ENCODE peak calls at places on chromosome X, in four cellular contexts. One of them, this sample, is unnamed.

GRCh38 chrX:94633237-94633636 is 959.2 kb downstream of the FAM133A start:
- DNase-seq in GM20000: no peak
- DNase-seq in mesothelial cell of epicardium: no peak
- DNase-seq in endothelial cell: no peak
- DNase-seq in this sample: no peak

GRCh38 chrX:154430916-154431315 is 2.4 kb downstream of the ATP6AP1 start:
- DNase-seq in endothelial cell: no peak
- DNase-seq in mesothelial cell of epicardium: no peak
- DNase-seq in GM20000: no peak
- DNase-seq in this sample: no peak

GRCh38 chrX:49260221-49260985 is 4.1 kb downstream of the FOXP3 start:
- DNase-seq in mesothelial cell of epicardium: no peak
- DNase-seq in endothelial cell: no peak
- DNase-seq in GM20000: no peak
- DNase-seq in this sample: no peak

GRCh38 chrX:52553995-52554642 is 37.3 kb upstream of the XAGE1B start:
- DNase-seq in mesothelial cell of epicardium: no peak
- DNase-seq in GM20000: no peak
- DNase-seq in endothelial cell: no peak
- DNase-seq in this sample: no peak

GRCh38 chrX:16577483-16578029 is 72.4 kb upstream of the S100G start:
- DNase-seq in mesothelial cell of epicardium: no peak
- DNase-seq in GM20000: no peak
- DNase-seq in endothelial cell: no peak
- DNase-seq in this sample: no peak

GRCh38 chrX:67558267-67558666 is 14.4 kb downstream of the AR start:
- DNase-seq in GM20000: no peak
- DNase-seq in mesothelial cell of epicardium: no peak
- DNase-seq in endothelial cell: no peak
- DNase-seq in this sample: no peak

GRCh38 chrX:39869846-39870601 is 227.7 kb downstream of the BCOR start:
- DNase-seq in GM20000: no peak
- DNase-seq in mesothelial cell of epicardium: no peak
- DNase-seq in endothelial cell: no peak
- DNase-seq in this sample: no peak

GRCh38 chrX:42466706-42467105 is 311.3 kb downstream of the PPP1R2C start:
- DNase-seq in mesothelial cell of epicardium: no peak
- DNase-seq in GM20000: no peak
- DNase-seq in endothelial cell: no peak
- DNase-seq in this sample: no peak

GRCh38 chrX:118552501-118552900 is 56.9 kb downstream of the DOCK11 start:
- DNase-seq in mesothelial cell of epicardium: no peak
- DNase-seq in endothelial cell: no peak
- DNase-seq in GM20000: no peak
- DNase-seq in this sample: no peak

GRCh38 chrX:10041383-10041782 is 74.2 kb downstream of the CLDN34 start:
- DNase-seq in endothelial cell: no peak
- DNase-seq in GM20000: no peak
- DNase-seq in mesothelial cell of epicardium: no peak
- DNase-seq in this sample: no peak

GRCh38 chrX:37380920-37381319 is 31.8 kb downstream of the PRRG1 start:
- DNase-seq in GM20000: no peak
- DNase-seq in endothelial cell: no peak
- DNase-seq in mesothelial cell of epicardium: no peak
- DNase-seq in this sample: no peak

GRCh38 chrX:39941332-39941920 is 156.3 kb downstream of the BCOR start:
- DNase-seq in endothelial cell: no peak
- DNase-seq in mesothelial cell of epicardium: no peak
- DNase-seq in GM20000: no peak
- DNase-seq in this sample: no peak

GRCh38 chrX:2495595-2495994 is 5.2 kb downstream of the DHRSX start:
- DNase-seq in mesothelial cell of epicardium: no peak
- DNase-seq in GM20000: no peak
- DNase-seq in endothelial cell: no peak
- DNase-seq in this sample: no peak

GRCh38 chrX:78673256-78673655 is 14.1 kb upstream of the RTL3 start:
- DNase-seq in GM20000: no peak
- DNase-seq in mesothelial cell of epicardium: no peak
- DNase-seq in endothelial cell: no peak
- DNase-seq in this sample: no peak

GRCh38 chrX:590666-591065 is 39.9 kb upstream of the SHOX start:
- DNase-seq in mesothelial cell of epicardium: no peak
- DNase-seq in endothelial cell: no peak
- DNase-seq in GM20000: no peak
- DNase-seq in this sample: no peak

GRCh38 chrX:12563121-12563520 is 228.1 kb upstream of the PRPS2 start:
- DNase-seq in GM20000: no peak
- DNase-seq in endothelial cell: no peak
- DNase-seq in mesothelial cell of epicardium: no peak
- DNase-seq in this sample: no peak

GRCh38 chrX:48761674-48762471 is at the start of gene GLOD5:
- DNase-seq in GM20000: no peak
- DNase-seq in mesothelial cell of epicardium: no peak
- DNase-seq in endothelial cell: peak; percentile 11
- DNase-seq in this sample: no peak

GRCh38 chrX:153773741-153774575 is 6.9 kb upstream of the SRPK3 start:
- DNase-seq in mesothelial cell of epicardium: no peak
- DNase-seq in endothelial cell: no peak
- DNase-seq in GM20000: no peak
- DNase-seq in this sample: no peak

GRCh38 chrX:19751068-19751467 is 136.3 kb downstream of the SH3KBP1 start:
- DNase-seq in mesothelial cell of epicardium: no peak
- DNase-seq in GM20000: no peak
- DNase-seq in endothelial cell: no peak
- DNase-seq in this sample: no peak

GRCh38 chrX:65932173-65933084 is 107.5 kb downstream of the VSIG4 start:
- DNase-seq in endothelial cell: no peak
- DNase-seq in GM20000: no peak
- DNase-seq in mesothelial cell of epicardium: no peak
- DNase-seq in this sample: peak; percentile 9

GRCh38 chrX:147912093-147912801 is 528 bp downstream of the FMR1 start:
- DNase-seq in GM20000: peak; percentile 32
- DNase-seq in endothelial cell: peak; percentile 12
- DNase-seq in mesothelial cell of epicardium: no peak
- DNase-seq in this sample: peak; percentile 16

GRCh38 chrX:39576081-39576701 is 521.6 kb downstream of the BCOR start:
- DNase-seq in mesothelial cell of epicardium: no peak
- DNase-seq in endothelial cell: no peak
- DNase-seq in GM20000: no peak
- DNase-seq in this sample: no peak

GRCh38 chrX:47687249-47687648 is 28.3 kb upstream of the UXT start:
- DNase-seq in endothelial cell: no peak
- DNase-seq in GM20000: no peak
- DNase-seq in mesothelial cell of epicardium: no peak
- DNase-seq in this sample: no peak

GRCh38 chrX:13452283-13452682 is 117.1 kb upstream of the EGFL6 start:
- DNase-seq in endothelial cell: no peak
- DNase-seq in GM20000: no peak
- DNase-seq in mesothelial cell of epicardium: no peak
- DNase-seq in this sample: no peak

GRCh38 chrX:11113731-11114130 is 2.6 kb downstream of the HCCS start:
- DNase-seq in GM20000: no peak
- DNase-seq in endothelial cell: no peak
- DNase-seq in mesothelial cell of epicardium: no peak
- DNase-seq in this sample: no peak

GRCh38 chrX:22060451-22060940 is 28.4 kb downstream of the PHEX start:
- DNase-seq in GM20000: peak; percentile 9
- DNase-seq in mesothelial cell of epicardium: no peak
- DNase-seq in endothelial cell: no peak
- DNase-seq in this sample: no peak

GRCh38 chrX:74420194-74421035 is 878 bp upstream of the SLC16A2 start:
- DNase-seq in endothelial cell: peak; percentile 39
- DNase-seq in GM20000: peak; percentile 20
- DNase-seq in mesothelial cell of epicardium: no peak
- DNase-seq in this sample: peak; percentile 26
- TF ChIP-seq CTCF in endothelial cell: no peak
- TF ChIP-seq CTCF in GM20000: no peak
- TF ChIP-seq CTCF in mesothelial cell of epicardium: no peak
- TF ChIP-seq CTCF in this sample: peak; percentile 21

GRCh38 chrX:135484636-135485289 is 35.7 kb upstream of the INTS6L start:
- DNase-seq in endothelial cell: peak; percentile 4
- DNase-seq in GM20000: peak; percentile 18
- DNase-seq in mesothelial cell of epicardium: no peak
- DNase-seq in this sample: no peak
- TF ChIP-seq CTCF in endothelial cell: no peak
- TF ChIP-seq CTCF in GM20000: peak; percentile 19
- TF ChIP-seq CTCF in mesothelial cell of epicardium: no peak
- TF ChIP-seq CTCF in this sample: peak; percentile 64

DNA sequence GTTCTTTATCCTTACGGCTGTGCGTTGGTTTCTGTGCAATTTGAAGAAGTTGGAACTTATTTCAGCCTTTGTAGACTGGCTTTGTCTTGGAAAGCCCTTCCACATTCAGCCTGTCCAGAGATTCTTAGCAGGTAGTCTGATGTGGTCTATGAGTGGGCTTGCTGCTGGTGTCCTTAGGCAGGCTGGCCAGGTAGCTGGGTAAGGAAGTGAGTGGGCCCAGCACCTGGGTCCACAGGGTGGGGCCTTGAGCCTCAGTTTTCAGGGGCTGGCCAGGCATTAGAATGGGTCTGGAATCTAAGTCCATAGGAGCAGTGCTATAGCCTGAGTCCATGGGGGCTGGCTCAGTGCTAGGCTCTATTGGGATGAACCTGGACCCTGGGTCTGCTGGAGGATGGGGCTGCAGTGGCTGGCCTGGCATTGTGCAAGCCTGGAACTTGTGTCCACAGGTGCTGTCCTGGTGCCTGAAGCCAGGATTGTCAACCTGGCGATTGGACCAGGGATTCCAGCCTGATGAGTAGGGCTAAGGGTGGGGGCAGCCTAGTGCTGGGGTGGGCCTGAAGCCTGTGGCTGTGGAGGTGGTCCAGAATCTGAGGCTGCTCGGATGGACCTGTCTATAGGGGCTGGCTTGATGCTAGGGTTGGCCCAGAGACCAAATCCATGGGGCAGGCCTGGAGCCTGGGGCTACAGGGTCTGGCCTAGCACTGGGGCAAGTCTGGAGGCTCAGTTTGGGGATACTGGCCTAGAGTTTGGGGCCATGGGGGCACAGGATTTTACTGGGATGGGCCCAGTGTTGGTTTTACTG is 152.5 kb downstream of the STAG2 start:
- DNase-seq in endothelial cell: no peak
- DNase-seq in GM20000: no peak
- DNase-seq in mesothelial cell of epicardium: no peak
- DNase-seq in this sample: no peak
- TF ChIP-seq CTCF in endothelial cell: no peak
- TF ChIP-seq CTCF in GM20000: no peak
- TF ChIP-seq CTCF in mesothelial cell of epicardium: no peak
- TF ChIP-seq CTCF in this sample: no peak

GRCh38 chrX:45850197-45850774 is 649.6 kb upstream of the DIPK2B start:
- DNase-seq in mesothelial cell of epicardium: no peak
- DNase-seq in endothelial cell: peak; percentile 2
- DNase-seq in GM20000: peak; percentile 2
- DNase-seq in this sample: peak; percentile 1

GRCh38 chrX:45851434-45851991 is 650.8 kb upstream of the DIPK2B start:
- DNase-seq in GM20000: peak; percentile 14
- DNase-seq in endothelial cell: peak; percentile 28
- DNase-seq in mesothelial cell of epicardium: peak; percentile 29
- DNase-seq in this sample: peak; percentile 3

GRCh38 chrX:45847966-45848365 is 647.3 kb upstream of the DIPK2B start:
- DNase-seq in endothelial cell: no peak
- DNase-seq in GM20000: no peak
- DNase-seq in mesothelial cell of epicardium: no peak
- DNase-seq in this sample: no peak

GRCh38 chrX:45850775-45851433 is 650.2 kb upstream of the DIPK2B start:
- DNase-seq in mesothelial cell of epicardium: peak; percentile 21
- DNase-seq in endothelial cell: peak; percentile 26
- DNase-seq in GM20000: peak; percentile 13
- DNase-seq in this sample: peak; percentile 3

GRCh38 chrX:45849261-45849660 is 648.6 kb upstream of the DIPK2B start:
- DNase-seq in endothelial cell: no peak
- DNase-seq in mesothelial cell of epicardium: no peak
- DNase-seq in GM20000: peak; percentile 8
- DNase-seq in this sample: no peak
- TF ChIP-seq CTCF in endothelial cell: no peak
- TF ChIP-seq CTCF in mesothelial cell of epicardium: no peak
- TF ChIP-seq CTCF in GM20000: no peak
- TF ChIP-seq CTCF in this sample: no peak

DNA sequence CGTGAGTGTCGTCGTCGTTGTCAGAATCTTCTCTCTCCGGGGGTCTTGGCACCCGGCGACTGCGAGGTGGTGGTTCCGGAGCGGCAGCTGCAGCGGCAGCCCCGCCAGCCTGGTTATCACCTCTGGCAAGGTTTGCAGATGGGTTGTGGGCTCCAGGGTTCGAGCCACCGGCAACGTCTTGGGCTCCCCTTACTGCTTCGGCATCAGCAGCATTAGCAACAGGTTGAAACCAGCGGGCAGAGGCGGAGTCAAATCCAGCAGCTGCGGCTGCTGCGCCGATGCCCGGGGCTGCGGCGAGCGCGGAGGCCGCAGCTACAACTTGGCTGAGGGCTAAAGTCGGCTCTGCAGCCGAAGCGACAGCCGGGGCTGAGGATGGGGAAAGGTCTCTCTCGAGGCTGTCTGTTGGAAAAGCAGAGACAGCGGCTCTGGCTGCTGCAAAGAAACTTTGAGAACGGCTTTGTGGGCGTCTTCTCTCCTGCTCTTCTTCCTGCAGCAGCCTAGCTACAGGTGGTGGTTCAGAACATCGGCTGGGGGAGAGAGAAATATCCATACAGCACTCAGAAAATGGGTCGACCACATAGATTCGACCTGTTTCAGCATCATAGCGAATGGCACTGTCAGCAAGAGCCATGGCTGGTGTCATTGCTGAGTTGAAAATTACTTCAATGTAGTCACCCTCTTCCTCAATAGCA is 3.6 kb downstream of the IRS4 start:
- DNase-seq in GM20000: peak; percentile 1
- DNase-seq in endothelial cell: peak; percentile 29
- DNase-seq in mesothelial cell of epicardium: no peak
- DNase-seq in this sample: peak; percentile 26
- TF ChIP-seq CTCF in GM20000: no peak
- TF ChIP-seq CTCF in endothelial cell: no peak
- TF ChIP-seq CTCF in mesothelial cell of epicardium: no peak
- TF ChIP-seq CTCF in this sample: no peak

GRCh38 chrX:80812176-80812575 is 2.5 kb upstream of the BRWD3 start:
- DNase-seq in mesothelial cell of epicardium: no peak
- DNase-seq in GM20000: peak; percentile 2
- DNase-seq in endothelial cell: peak; percentile 38
- DNase-seq in this sample: no peak
- TF ChIP-seq CTCF in mesothelial cell of epicardium: no peak
- TF ChIP-seq CTCF in GM20000: no peak
- TF ChIP-seq CTCF in endothelial cell: no peak
- TF ChIP-seq CTCF in this sample: no peak

DNA sequence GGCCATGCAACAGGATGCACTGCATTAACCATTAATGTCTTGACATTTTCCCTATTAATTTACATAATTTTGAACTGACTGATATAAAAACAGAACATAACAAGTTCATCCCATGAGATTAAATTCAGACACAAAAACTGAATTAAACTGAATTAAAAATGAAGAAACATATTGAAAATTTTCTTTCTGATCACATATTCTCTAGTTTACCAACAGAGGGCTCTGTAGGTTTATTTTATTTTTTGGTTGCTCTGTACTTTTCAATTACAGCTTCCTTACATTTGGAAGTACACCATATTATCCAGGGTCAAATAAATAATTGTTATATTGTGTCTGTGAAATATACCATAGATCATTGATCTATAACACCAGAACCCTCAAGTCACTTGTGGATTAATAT is 27.3 kb upstream of the CT83 start:
- DNase-seq in GM20000: no peak
- DNase-seq in mesothelial cell of epicardium: no peak
- DNase-seq in endothelial cell: no peak
- DNase-seq in this sample: no peak
- TF ChIP-seq CTCF in GM20000: no peak
- TF ChIP-seq CTCF in mesothelial cell of epicardium: peak; percentile 70
- TF ChIP-seq CTCF in endothelial cell: no peak
- TF ChIP-seq CTCF in this sample: peak; percentile 76